ENCODE peak calls at places on chromosome 17, in five cellular contexts. One of them, this sample, is unnamed.

GRCh38 chr17:28897769-28898259 is 281 bp upstream of the FLOT2 start:
- DNase-seq in mesenchymal stem cell: no peak
- DNase-seq in H9: no peak
- DNase-seq in H1: no peak
- DNase-seq in neuronal stem cell: peak
- DNase-seq in this sample: no peak

GRCh38 chr17:10777131-10777805 is 26.6 kb downstream of the TMEM238L start:
- DNase-seq in mesenchymal stem cell: no peak
- DNase-seq in H9: no peak
- DNase-seq in H1: no peak
- DNase-seq in neuronal stem cell: no peak
- DNase-seq in this sample: no peak

GRCh38 chr17:79089720-79090502 is 15.3 kb downstream of the ENGASE start:
- DNase-seq in mesenchymal stem cell: no peak
- DNase-seq in H9: no peak
- DNase-seq in H1: no peak
- DNase-seq in neuronal stem cell: no peak
- DNase-seq in this sample: no peak

GRCh38 chr17:73191443-73192218 is 1.2 kb upstream of the COG1 start:
- DNase-seq in mesenchymal stem cell: peak
- DNase-seq in H9: peak
- DNase-seq in H1: no peak
- DNase-seq in neuronal stem cell: peak
- DNase-seq in this sample: peak

GRCh38 chr17:71118039-71118438 is 948.7 kb downstream of the KCNJ2 start:
- DNase-seq in mesenchymal stem cell: peak
- DNase-seq in H9: no peak
- DNase-seq in H1: peak
- DNase-seq in neuronal stem cell: no peak
- DNase-seq in this sample: no peak

GRCh38 chr17:19753661-19754463 is 5.8 kb upstream of the ALDH3A1 start:
- DNase-seq in mesenchymal stem cell: no peak
- DNase-seq in H9: no peak
- DNase-seq in H1: no peak
- DNase-seq in neuronal stem cell: no peak
- DNase-seq in this sample: no peak

GRCh38 chr17:8465381-8466158 is 29.9 kb downstream of the NDEL1 start:
- DNase-seq in mesenchymal stem cell: no peak
- DNase-seq in H9: no peak
- DNase-seq in H1: no peak
- DNase-seq in neuronal stem cell: no peak
- DNase-seq in this sample: no peak

GRCh38 chr17:45584092-45585036 is 93.8 kb upstream of the PLEKHM1 start:
- DNase-seq in mesenchymal stem cell: peak
- DNase-seq in H9: peak
- DNase-seq in H1: no peak
- DNase-seq in neuronal stem cell: peak
- DNase-seq in this sample: peak

GRCh38 chr17:16439867-16440351 is 24.5 kb downstream of the TRPV2 start:
- DNase-seq in mesenchymal stem cell: peak
- DNase-seq in H9: no peak
- DNase-seq in H1: no peak
- DNase-seq in neuronal stem cell: no peak
- DNase-seq in this sample: no peak

GRCh38 chr17:6912110-6913051 is 80.9 kb upstream of the TEKT1 start:
- DNase-seq in mesenchymal stem cell: no peak
- DNase-seq in H9: no peak
- DNase-seq in H1: no peak
- DNase-seq in neuronal stem cell: no peak
- DNase-seq in this sample: no peak

GRCh38 chr17:1077536-1078061 is 80.7 kb downstream of the TIMM22 start:
- DNase-seq in mesenchymal stem cell: no peak
- DNase-seq in H9: peak
- DNase-seq in H1: no peak
- DNase-seq in neuronal stem cell: no peak
- DNase-seq in this sample: no peak

GRCh38 chr17:2090804-2091534 is 36.1 kb downstream of the HIC1 start:
- DNase-seq in mesenchymal stem cell: peak
- DNase-seq in H9: peak
- DNase-seq in H1: no peak
- DNase-seq in neuronal stem cell: peak
- DNase-seq in this sample: peak

GRCh38 chr17:2057130-2057713 is 2.3 kb downstream of the HIC1 start:
- DNase-seq in mesenchymal stem cell: peak
- DNase-seq in H9: no peak
- DNase-seq in H1: no peak
- DNase-seq in neuronal stem cell: no peak
- DNase-seq in this sample: no peak

GRCh38 chr17:78679495-78680395 is 102.3 kb downstream of the CYTH1 start:
- DNase-seq in mesenchymal stem cell: peak
- DNase-seq in H9: no peak
- DNase-seq in H1: no peak
- DNase-seq in neuronal stem cell: no peak
- DNase-seq in this sample: peak

GRCh38 chr17:6388416-6388815 is 46.5 kb downstream of the AIPL1 start:
- DNase-seq in mesenchymal stem cell: no peak
- DNase-seq in H9: no peak
- DNase-seq in H1: no peak
- DNase-seq in neuronal stem cell: no peak
- DNase-seq in this sample: no peak

GRCh38 chr17:45229681-45230409 is 8.2 kb downstream of the FMNL1 start:
- DNase-seq in mesenchymal stem cell: no peak
- DNase-seq in H9: no peak
- DNase-seq in H1: no peak
- DNase-seq in neuronal stem cell: no peak
- DNase-seq in this sample: no peak

GRCh38 chr17:81553616-81554181 is 1.5 kb upstream of the FAAP100 start:
- DNase-seq in mesenchymal stem cell: peak
- DNase-seq in H9: no peak
- DNase-seq in H1: no peak
- DNase-seq in neuronal stem cell: no peak
- DNase-seq in this sample: no peak

GRCh38 chr17:1229354-1229890 is 40.8 kb upstream of the BHLHA9 start:
- DNase-seq in mesenchymal stem cell: peak
- DNase-seq in H9: peak
- DNase-seq in H1: no peak
- DNase-seq in neuronal stem cell: no peak
- DNase-seq in this sample: peak

GRCh38 chr17:73536700-73537680 is 107.3 kb downstream of the SDK2 start:
- DNase-seq in mesenchymal stem cell: no peak
- DNase-seq in H9: no peak
- DNase-seq in H1: no peak
- DNase-seq in neuronal stem cell: peak
- DNase-seq in this sample: no peak

GRCh38 chr17:66679631-66680517 is 155.0 kb upstream of the CACNG5 start:
- DNase-seq in mesenchymal stem cell: no peak
- DNase-seq in H9: no peak
- DNase-seq in H1: no peak
- DNase-seq in neuronal stem cell: no peak
- DNase-seq in this sample: no peak

GRCh38 chr17:7383371-7383741 is 2.5 kb downstream of the TNK1 start:
- DNase-seq in mesenchymal stem cell: no peak
- DNase-seq in H9: no peak
- DNase-seq in H1: no peak
- DNase-seq in neuronal stem cell: no peak
- DNase-seq in this sample: no peak

GRCh38 chr17:49629447-49629846 is 48.5 kb downstream of the SPOP start:
- DNase-seq in mesenchymal stem cell: no peak
- DNase-seq in H9: no peak
- DNase-seq in H1: no peak
- DNase-seq in neuronal stem cell: no peak
- DNase-seq in this sample: peak

GRCh38 chr17:52517176-52517575 is 358.7 kb upstream of the CA10 start:
- DNase-seq in mesenchymal stem cell: no peak
- DNase-seq in H9: no peak
- DNase-seq in H1: no peak
- DNase-seq in neuronal stem cell: no peak
- DNase-seq in this sample: no peak

GRCh38 chr17:75959046-75959838 is 18.4 kb upstream of the FBF1 start:
- DNase-seq in mesenchymal stem cell: no peak
- DNase-seq in H9: no peak
- DNase-seq in H1: no peak
- DNase-seq in neuronal stem cell: no peak
- DNase-seq in this sample: no peak

GRCh38 chr17:44314869-44315661 is 6.7 kb downstream of the RUNDC3A start:
- DNase-seq in mesenchymal stem cell: peak
- DNase-seq in H9: peak
- DNase-seq in H1: no peak
- DNase-seq in neuronal stem cell: no peak
- DNase-seq in this sample: peak

GRCh38 chr17:37079735-37080134 is 131.0 kb downstream of the AATF start:
- DNase-seq in mesenchymal stem cell: peak
- DNase-seq in H9: no peak
- DNase-seq in H1: no peak
- DNase-seq in neuronal stem cell: no peak
- DNase-seq in this sample: peak

GRCh38 chr17:79117905-79118487 is 43.4 kb downstream of the ENGASE start:
- DNase-seq in mesenchymal stem cell: no peak
- DNase-seq in H9: no peak
- DNase-seq in H1: no peak
- DNase-seq in neuronal stem cell: no peak
- DNase-seq in this sample: no peak

GRCh38 chr17:14935139-14935538 is 330.0 kb downstream of the PMP22 start:
- DNase-seq in mesenchymal stem cell: no peak
- DNase-seq in H9: no peak
- DNase-seq in H1: no peak
- DNase-seq in neuronal stem cell: no peak
- DNase-seq in this sample: no peak

GRCh38 chr17:3316836-3317235 is 18.7 kb upstream of the OR3A1 start:
- DNase-seq in mesenchymal stem cell: no peak
- DNase-seq in H9: no peak
- DNase-seq in H1: no peak
- DNase-seq in neuronal stem cell: no peak
- DNase-seq in this sample: no peak

GRCh38 chr17:3918372-3919122 is 2.3 kb upstream of the P2RX1 start:
- DNase-seq in mesenchymal stem cell: no peak
- DNase-seq in H9: no peak
- DNase-seq in H1: no peak
- DNase-seq in neuronal stem cell: no peak
- DNase-seq in this sample: no peak

GRCh38 chr17:58680038-58680369 is 11.8 kb downstream of the TEX14 start:
- DNase-seq in mesenchymal stem cell: no peak
- DNase-seq in H9: peak
- DNase-seq in H1: no peak
- DNase-seq in neuronal stem cell: no peak
- DNase-seq in this sample: peak

GRCh38 chr17:40453881-40454630 is 10.8 kb downstream of the IGFBP4 start:
- DNase-seq in mesenchymal stem cell: no peak
- DNase-seq in H9: no peak
- DNase-seq in H1: no peak
- DNase-seq in neuronal stem cell: no peak
- DNase-seq in this sample: no peak
- H2BK12ac ChIP-seq in mesenchymal stem cell: no peak
- H2BK12ac ChIP-seq in H9: no peak
- H2BK12ac ChIP-seq in H1: no peak
- H2BK12ac ChIP-seq in neuronal stem cell: no peak
- H2BK12ac ChIP-seq in this sample: no peak

GRCh38 chr17:31594416-31594815 is 202.9 kb downstream of the RAB11FIP4 start:
- DNase-seq in mesenchymal stem cell: no peak
- DNase-seq in H9: no peak
- DNase-seq in H1: no peak
- DNase-seq in neuronal stem cell: no peak
- DNase-seq in this sample: no peak
- H2BK120ac ChIP-seq in mesenchymal stem cell: no peak
- H2BK120ac ChIP-seq in H9: no peak
- H2BK120ac ChIP-seq in H1: no peak
- H2BK120ac ChIP-seq in neuronal stem cell: no peak
- H2BK120ac ChIP-seq in this sample: no peak

GRCh38 chr17:27445971-27446370 is 10.3 kb upstream of the KSR1 start:
- DNase-seq in mesenchymal stem cell: no peak
- DNase-seq in H9: no peak
- DNase-seq in H1: no peak
- DNase-seq in neuronal stem cell: no peak
- DNase-seq in this sample: no peak

GRCh38 chr17:27452828-27453227 is 3.4 kb upstream of the KSR1 start:
- DNase-seq in mesenchymal stem cell: no peak
- DNase-seq in H9: no peak
- DNase-seq in H1: no peak
- DNase-seq in neuronal stem cell: no peak
- DNase-seq in this sample: no peak

GRCh38 chr17:27451906-27452305 is 4.3 kb upstream of the KSR1 start:
- DNase-seq in mesenchymal stem cell: no peak
- DNase-seq in H9: no peak
- DNase-seq in H1: no peak
- DNase-seq in neuronal stem cell: no peak
- DNase-seq in this sample: no peak

GRCh38 chr17:27446569-27447301 is 9.5 kb upstream of the KSR1 start:
- DNase-seq in mesenchymal stem cell: peak
- DNase-seq in H9: no peak
- DNase-seq in H1: no peak
- DNase-seq in neuronal stem cell: no peak
- DNase-seq in this sample: no peak

DNA sequence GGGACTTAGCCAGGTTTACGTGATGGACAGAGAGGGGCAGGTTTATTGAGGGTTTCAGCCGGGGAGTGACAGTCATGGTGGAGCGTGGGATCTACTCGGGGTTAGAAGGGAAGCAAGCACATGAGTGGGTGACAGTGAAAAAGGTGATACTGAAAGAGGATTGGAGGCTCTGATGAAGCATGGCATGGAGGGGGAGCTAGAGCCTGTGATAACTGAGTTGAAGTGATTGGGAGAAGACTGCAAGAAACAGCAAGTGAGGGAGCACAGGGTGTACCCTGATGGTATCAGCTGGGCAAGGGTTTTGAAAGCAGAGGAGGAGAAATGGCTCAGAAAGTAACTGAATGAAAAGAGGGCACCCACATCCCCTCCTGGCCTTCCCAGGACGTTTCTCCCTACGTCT is 6.7 kb upstream of the KSR1 start:
- DNase-seq in mesenchymal stem cell: no peak
- DNase-seq in H9: peak
- DNase-seq in H1: no peak
- DNase-seq in neuronal stem cell: no peak
- DNase-seq in this sample: no peak
- H4K91ac ChIP-seq in mesenchymal stem cell: no peak
- H4K91ac ChIP-seq in H9: no peak
- H4K91ac ChIP-seq in H1: no peak
- H4K91ac ChIP-seq in neuronal stem cell: no peak
- H4K91ac ChIP-seq in this sample: no peak

DNA sequence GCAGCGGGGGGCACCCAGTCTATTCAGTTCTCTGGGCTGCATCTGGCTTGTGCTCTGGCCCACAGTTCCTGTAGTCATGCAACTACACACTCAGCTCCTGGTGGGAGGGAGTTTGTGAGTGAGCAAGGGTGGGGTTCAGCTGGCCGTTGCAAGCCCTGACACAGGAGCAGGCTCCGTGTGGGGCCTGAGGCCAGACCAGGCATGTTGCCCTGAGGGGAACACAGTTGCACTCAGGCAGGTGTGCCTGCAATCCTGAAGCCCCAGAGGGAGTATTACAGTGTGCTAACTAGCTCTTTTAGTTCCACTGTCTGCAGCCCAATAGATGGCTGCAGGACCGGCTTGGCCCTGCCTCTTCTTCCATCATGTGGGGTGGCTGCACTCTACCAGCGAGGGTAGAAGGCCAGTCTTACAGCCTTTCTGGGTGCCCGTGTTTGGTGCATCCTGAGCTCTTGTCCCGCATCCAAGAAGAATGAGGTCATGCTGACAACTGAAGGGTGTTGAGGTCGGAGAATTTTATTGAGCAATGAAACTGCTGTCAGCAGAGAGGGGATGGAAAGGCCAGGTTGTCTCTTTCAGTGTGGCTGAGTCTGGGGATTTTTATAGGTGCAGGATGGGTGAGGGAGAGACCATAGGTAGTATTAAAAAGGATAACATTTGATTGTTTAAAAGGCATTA is 49.9 kb upstream of the ELAC2 start:
- DNase-seq in mesenchymal stem cell: no peak
- DNase-seq in H9: no peak
- DNase-seq in H1: no peak
- DNase-seq in neuronal stem cell: no peak
- DNase-seq in this sample: peak
- H2BK12ac ChIP-seq in mesenchymal stem cell: no peak
- H2BK12ac ChIP-seq in H9: no peak
- H2BK12ac ChIP-seq in H1: no peak
- H2BK12ac ChIP-seq in neuronal stem cell: no peak
- H2BK12ac ChIP-seq in this sample: no peak